ENCODE peak calls at places on chromosome X, in five cellular contexts. H is AG09309, E is fibroblast of pulmonary artery, L is left lung, V is dorsolateral prefrontal cortex. O is an unnamed sample.

GRCh38 chrX:109732319-109732779 is 708 bp downstream of the ACSL4 start:
- DNase-seq in H (no peak), E (peak; percentile 60), L (no peak), V (no peak), O (peak; percentile 70)

GRCh38 chrX:65596270-65596669 is 61.7 kb upstream of the LAS1L start:
- DNase-seq in H (peak; percentile 13), E (peak; percentile 50), L (no peak), V (no peak), O (peak; percentile 57)

GRCh38 chrX:101429934-101430333 is 21.9 kb downstream of the HNRNPH2 start:
- DNase-seq in H (no peak), E (no peak), L (no peak), V (no peak), O (peak; percentile 58)

GRCh38 chrX:127037179-127037578 is 217.7 kb downstream of the PRR32 start:
- DNase-seq in H (no peak), E (no peak), L (no peak), V (no peak), O (no peak)

GRCh38 chrX:19270727-19271126 is 73.0 kb upstream of the PDHA1 start:
- DNase-seq in H (no peak), E (no peak), L (no peak), V (no peak), O (no peak)

GRCh38 chrX:49977319-49978090 is 55.1 kb downstream of the CLCN5 start:
- DNase-seq in H (no peak), E (no peak), L (no peak), V (no peak), O (no peak)

GRCh38 chrX:48751343-48751742 is 10.2 kb upstream of the GLOD5 start:
- DNase-seq in H (no peak), E (no peak), L (no peak), V (no peak), O (no peak)

GRCh38 chrX:7983594-7983993 is 56.4 kb upstream of the PNPLA4 start:
- DNase-seq in H (no peak), E (no peak), L (no peak), V (no peak), O (no peak)

GRCh38 chrX:96770315-96770714 is 85.7 kb downstream of the DIAPH2 start:
- DNase-seq in H (no peak), E (peak; percentile 46), L (no peak), V (no peak), O (peak; percentile 41)

GRCh38 chrX:56763556-56764152 is 34.6 kb downstream of the NBDY start:
- DNase-seq in H (no peak), E (no peak), L (no peak), V (peak; percentile 90), O (no peak)

GRCh38 chrX:68433155-68433980 is at the start of gene OPHN1:
- DNase-seq in H (peak; percentile 16), E (peak; percentile 78), L (peak; percentile 88), V (peak; percentile 78), O (peak; percentile 77)

DNA sequence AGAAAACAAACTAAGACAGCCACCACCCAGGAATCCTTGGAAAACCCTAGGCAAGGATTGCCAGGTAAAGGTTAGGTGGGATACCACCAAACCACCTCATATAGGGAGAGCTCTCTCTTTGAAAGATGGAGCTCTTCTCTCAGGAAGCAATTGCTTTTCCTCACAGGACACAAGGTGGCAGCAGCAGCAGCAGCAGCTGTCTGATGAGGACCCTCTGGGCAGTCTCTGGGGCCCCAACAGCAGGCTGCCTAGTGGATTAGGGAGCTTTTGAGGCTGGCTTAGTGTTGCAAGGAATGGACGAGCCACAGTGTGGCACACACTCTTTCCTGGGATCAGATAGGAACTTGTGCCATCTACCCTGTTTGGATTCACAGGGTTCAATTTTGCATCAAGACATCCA is 41.4 kb upstream of the CHRDL1 start:
- DNase-seq in H (no peak), E (no peak), L (no peak), V (no peak), O (no peak)
- TF ChIP-seq CTCF in H (peak; percentile 33), E (no peak), L (no peak), V (no peak), O (peak; percentile 20)

GRCh38 chrX:149683966-149684730 is 27.7 kb upstream of the MAGEA11 start:
- DNase-seq in H (no peak), E (no peak), L (no peak), V (no peak), O (no peak)
- H3K4me3 ChIP-seq in H (no peak overlapping the region), E (no peak overlapping the region), L (no peak overlapping the region), V (no peak overlapping the region), O (no peak overlapping the region)

GRCh38 chrX:121146059-121146628 is 98.7 kb downstream of the GLUD2 start:
- DNase-seq in H (no peak), E (peak; percentile 20), L (no peak), V (no peak), O (peak; percentile 21)
- TF ChIP-seq CTCF in H (no peak), E (no peak), L (no peak), V (no peak), O (no peak)

DNA sequence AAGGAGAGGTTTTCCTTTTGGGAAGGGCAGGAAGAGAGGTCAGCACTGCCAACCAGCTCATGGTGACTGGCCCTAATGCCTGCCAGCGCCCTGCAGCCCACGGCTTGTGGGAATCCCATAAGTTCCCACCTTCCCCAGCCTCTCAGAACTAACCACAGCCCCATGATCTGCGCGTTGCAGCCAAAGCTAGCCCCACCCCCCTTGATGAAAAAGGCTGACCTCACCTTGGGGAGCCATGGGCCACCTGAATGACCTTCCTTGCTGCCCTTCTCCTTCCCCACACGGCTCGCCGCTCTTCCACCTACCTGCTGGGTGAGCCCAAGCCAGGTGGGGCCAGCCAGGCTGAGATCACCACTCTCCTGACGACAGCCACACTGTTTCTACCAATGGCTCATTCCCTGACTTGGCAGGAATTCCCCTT is 3.9 kb upstream of the ELF4 start:
- DNase-seq in H (no peak), E (no peak), L (no peak), V (no peak), O (no peak)
- H3K4me3 ChIP-seq in H (no peak overlapping the region), E (no peak overlapping the region), L (no peak overlapping the region), V (no peak overlapping the region), O (no peak overlapping the region)

GRCh38 chrX:46382595-46382994 is 162.6 kb downstream of the ZNF674 start:
- DNase-seq in H (no peak), E (no peak), L (no peak), V (no peak), O (no peak)

GRCh38 chrX:46383006-46383405 is 162.2 kb downstream of the ZNF674 start:
- DNase-seq in H (no peak), E (no peak), L (no peak), V (no peak), O (no peak)

GRCh38 chrX:46381630-46382029 is 163.6 kb downstream of the ZNF674 start:
- DNase-seq in H (no peak), E (peak; percentile 28), L (no peak), V (no peak), O (peak; percentile 51)

GRCh38 chrX:46386511-46386910 is 158.7 kb downstream of the ZNF674 start:
- DNase-seq in H (no peak), E (peak; percentile 11), L (no peak), V (no peak), O (peak; percentile 10)
- TF ChIP-seq CTCF in H (peak; percentile 41), E (peak; percentile 39), L (peak; percentile 5), V (no peak), O (peak; percentile 36)

GRCh38 chrX:71911731-71912050 is 1.0 kb downstream of the NHSL2 start:
- DNase-seq in H (no peak), E (no peak), L (no peak), V (no peak), O (no peak)

GRCh38 chrX:71908387-71908786 is 2.3 kb upstream of the NHSL2 start:
- DNase-seq in H (no peak), E (no peak), L (no peak), V (no peak), O (no peak)

GRCh38 chrX:71911023-71911730 is 532 bp downstream of the NHSL2 start:
- DNase-seq in H (no peak), E (no peak), L (peak; percentile 73), V (no peak), O (no peak)

GRCh38 chrX:71910526-71911022 is at the start of gene NHSL2:
- DNase-seq in H (no peak), E (no peak), L (no peak), V (no peak), O (no peak)

GRCh38 chrX:71909956-71910355 is 689 bp upstream of the NHSL2 start:
- DNase-seq in H (no peak), E (peak; percentile 28), L (no peak), V (no peak), O (peak; percentile 25)
- H3K4me3 ChIP-seq in H (peak overlapping the region; percentile 62), E (peak overlapping the region; percentile 44), L (no peak overlapping the region), V (no peak overlapping the region), O (peak overlapping the region; percentile 48)

GRCh38 chrX:81957318-81957717 is 755.4 kb downstream of the SH3BGRL start:
- DNase-seq in H (no peak), E (peak; percentile 0), L (no peak), V (no peak), O (peak; percentile 0)

DNA sequence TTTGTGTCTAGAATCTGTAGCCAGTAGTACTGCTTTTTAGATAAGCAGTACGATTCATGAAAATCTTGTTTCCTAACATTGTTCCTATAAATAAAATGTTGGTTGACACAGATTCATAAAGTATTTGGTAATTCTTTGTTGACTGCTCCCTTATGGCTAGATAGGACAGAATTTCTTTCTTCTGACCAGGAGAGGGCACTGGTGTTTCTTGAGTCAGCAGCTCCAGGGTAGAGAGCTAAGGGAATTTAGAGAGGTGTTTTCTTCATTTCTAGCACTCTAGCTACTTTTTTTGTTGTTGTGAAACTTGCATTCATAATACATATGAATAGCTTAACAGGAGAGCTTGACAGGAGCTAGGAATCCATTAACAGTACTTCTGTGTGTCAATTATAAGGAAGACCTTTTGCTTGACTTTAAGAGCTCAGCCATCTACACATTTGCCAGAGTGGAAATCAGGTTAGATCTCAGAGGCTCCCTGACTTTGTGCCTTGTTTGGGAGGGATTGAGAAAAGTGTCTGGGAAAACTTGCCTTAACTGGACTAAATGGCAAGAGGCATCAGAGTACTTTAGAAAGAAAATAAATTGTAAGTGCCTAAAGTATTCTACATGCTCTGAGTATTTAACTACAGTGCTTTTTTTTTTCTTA is 756.1 kb downstream of the SH3BGRL start:
- DNase-seq in H (no peak), E (no peak), L (no peak), V (no peak), O (peak; percentile 2)
- TF ChIP-seq CTCF in H (no peak), E (no peak), L (peak; percentile 26), V (peak; percentile 50), O (peak; percentile 6)

O was measured in choroid plexus epithelial cell.